ENCODE peak calls at places on chromosome 13, in five cellular contexts. One of them, this sample, is unnamed.

GRCh38 chr13:107847406-107847805 is 367.9 kb downstream of the LIG4 start:
- DNase-seq in CD4-positive, alpha-beta memory T cell: no peak
- DNase-seq in thoracic aorta: no peak
- DNase-seq in spleen: no peak
- DNase-seq in body of pancreas: no peak
- DNase-seq in this sample: no peak

GRCh38 chr13:42395066-42395821 is 123.3 kb downstream of the AKAP11 start:
- DNase-seq in CD4-positive, alpha-beta memory T cell: no peak
- DNase-seq in thoracic aorta: no peak
- DNase-seq in spleen: no peak
- DNase-seq in body of pancreas: no peak
- DNase-seq in this sample: no peak

GRCh38 chr13:75467009-75467728 is 14.8 kb downstream of the TBC1D4 start:
- DNase-seq in CD4-positive, alpha-beta memory T cell: no peak
- DNase-seq in thoracic aorta: no peak
- DNase-seq in spleen: no peak
- DNase-seq in body of pancreas: no peak
- DNase-seq in this sample: no peak

GRCh38 chr13:98500963-98501421 is 75.9 kb downstream of the STK24 start:
- DNase-seq in CD4-positive, alpha-beta memory T cell: no peak
- DNase-seq in thoracic aorta: no peak
- DNase-seq in spleen: peak; percentile 73
- DNase-seq in body of pancreas: no peak
- DNase-seq in this sample: peak; percentile 31

GRCh38 chr13:100333141-100333540 is 244.2 kb downstream of the PCCA start:
- DNase-seq in CD4-positive, alpha-beta memory T cell: no peak
- DNase-seq in thoracic aorta: no peak
- DNase-seq in spleen: no peak
- DNase-seq in body of pancreas: no peak
- DNase-seq in this sample: no peak

GRCh38 chr13:97559981-97560380 is 126.0 kb downstream of the RAP2A start:
- DNase-seq in CD4-positive, alpha-beta memory T cell: no peak
- DNase-seq in thoracic aorta: no peak
- DNase-seq in spleen: no peak
- DNase-seq in body of pancreas: no peak
- DNase-seq in this sample: no peak

GRCh38 chr13:30186644-30187431 is 120.5 kb downstream of the KATNAL1 start:
- DNase-seq in CD4-positive, alpha-beta memory T cell: no peak
- DNase-seq in thoracic aorta: no peak
- DNase-seq in spleen: no peak
- DNase-seq in body of pancreas: peak; percentile 5
- DNase-seq in this sample: no peak

GRCh38 chr13:77532983-77533382 is 2.5 kb upstream of the SCEL start:
- DNase-seq in CD4-positive, alpha-beta memory T cell: no peak
- DNase-seq in thoracic aorta: no peak
- DNase-seq in spleen: no peak
- DNase-seq in body of pancreas: no peak
- DNase-seq in this sample: no peak

GRCh38 chr13:82477436-82477835 is 1404.8 kb downstream of the SLITRK1 start:
- DNase-seq in CD4-positive, alpha-beta memory T cell: no peak
- DNase-seq in thoracic aorta: no peak
- DNase-seq in spleen: no peak
- DNase-seq in body of pancreas: no peak
- DNase-seq in this sample: no peak

GRCh38 chr13:92175330-92175729 is 776.9 kb downstream of the GPC5 start:
- DNase-seq in CD4-positive, alpha-beta memory T cell: no peak
- DNase-seq in thoracic aorta: no peak
- DNase-seq in spleen: no peak
- DNase-seq in body of pancreas: peak; percentile 27
- DNase-seq in this sample: no peak

GRCh38 chr13:25688524-25688923 is 316.8 kb downstream of the ATP8A2 start:
- DNase-seq in CD4-positive, alpha-beta memory T cell: no peak
- DNase-seq in thoracic aorta: no peak
- DNase-seq in spleen: no peak
- DNase-seq in body of pancreas: no peak
- DNase-seq in this sample: no peak

GRCh38 chr13:55553736-55554135 is 1587.0 kb upstream of the PRR20A start:
- DNase-seq in CD4-positive, alpha-beta memory T cell: no peak
- DNase-seq in thoracic aorta: no peak
- DNase-seq in spleen: no peak
- DNase-seq in body of pancreas: no peak
- DNase-seq in this sample: no peak

GRCh38 chr13:30936920-30937319 is 4.5 kb downstream of the TEX26 start:
- DNase-seq in CD4-positive, alpha-beta memory T cell: no peak
- DNase-seq in thoracic aorta: no peak
- DNase-seq in spleen: no peak
- DNase-seq in body of pancreas: no peak
- DNase-seq in this sample: no peak

GRCh38 chr13:41544824-41545707 is 87.7 kb downstream of the RGCC start:
- DNase-seq in CD4-positive, alpha-beta memory T cell: no peak
- DNase-seq in thoracic aorta: no peak
- DNase-seq in spleen: no peak
- DNase-seq in body of pancreas: no peak
- DNase-seq in this sample: no peak

GRCh38 chr13:60158321-60158801 is 5.4 kb downstream of the DIAPH3 start:
- DNase-seq in CD4-positive, alpha-beta memory T cell: no peak
- DNase-seq in thoracic aorta: no peak
- DNase-seq in spleen: no peak
- DNase-seq in body of pancreas: no peak
- DNase-seq in this sample: no peak

GRCh38 chr13:91596832-91597231 is 198.4 kb downstream of the GPC5 start:
- DNase-seq in CD4-positive, alpha-beta memory T cell: no peak
- DNase-seq in thoracic aorta: no peak
- DNase-seq in spleen: no peak
- DNase-seq in body of pancreas: no peak
- DNase-seq in this sample: no peak

GRCh38 chr13:46648166-46648607 is 95.2 kb downstream of the LRCH1 start:
- DNase-seq in CD4-positive, alpha-beta memory T cell: no peak
- DNase-seq in thoracic aorta: no peak
- DNase-seq in spleen: peak; percentile 79
- DNase-seq in body of pancreas: peak; percentile 66
- DNase-seq in this sample: no peak

GRCh38 chr13:40993987-40994386 is 25.1 kb downstream of the ELF1 start:
- DNase-seq in CD4-positive, alpha-beta memory T cell: no peak
- DNase-seq in thoracic aorta: no peak
- DNase-seq in spleen: no peak
- DNase-seq in body of pancreas: peak; percentile 89
- DNase-seq in this sample: no peak

GRCh38 chr13:65595881-65596280 is 1634.3 kb downstream of the PCDH9 start:
- DNase-seq in CD4-positive, alpha-beta memory T cell: no peak
- DNase-seq in thoracic aorta: no peak
- DNase-seq in spleen: no peak
- DNase-seq in body of pancreas: no peak
- DNase-seq in this sample: no peak

GRCh38 chr13:76887070-76887563 is 912 bp upstream of the KCTD12 start:
- DNase-seq in CD4-positive, alpha-beta memory T cell: no peak
- DNase-seq in thoracic aorta: no peak
- DNase-seq in spleen: peak; percentile 72
- DNase-seq in body of pancreas: no peak
- DNase-seq in this sample: no peak

GRCh38 chr13:40982772-40983171 is 36.3 kb downstream of the ELF1 start:
- DNase-seq in CD4-positive, alpha-beta memory T cell: peak; percentile 78
- DNase-seq in thoracic aorta: no peak
- DNase-seq in spleen: no peak
- DNase-seq in body of pancreas: peak; percentile 67
- DNase-seq in this sample: peak; percentile 44

GRCh38 chr13:50410921-50411712 is 395.9 kb downstream of the KCNRG start:
- DNase-seq in CD4-positive, alpha-beta memory T cell: no peak
- DNase-seq in thoracic aorta: peak; percentile 13
- DNase-seq in spleen: no peak
- DNase-seq in body of pancreas: no peak
- DNase-seq in this sample: no peak

GRCh38 chr13:110137677-110138008 is 169.3 kb downstream of the COL4A1 start:
- DNase-seq in CD4-positive, alpha-beta memory T cell: no peak
- DNase-seq in thoracic aorta: no peak
- DNase-seq in spleen: no peak
- DNase-seq in body of pancreas: peak; percentile 72
- DNase-seq in this sample: no peak

GRCh38 chr13:30303269-30303668 is 4.1 kb downstream of the KATNAL1 start:
- DNase-seq in CD4-positive, alpha-beta memory T cell: no peak
- DNase-seq in thoracic aorta: no peak
- DNase-seq in spleen: no peak
- DNase-seq in body of pancreas: no peak
- DNase-seq in this sample: no peak

GRCh38 chr13:100454876-100455275 is 133.7 kb downstream of the GGACT start:
- DNase-seq in CD4-positive, alpha-beta memory T cell: no peak
- DNase-seq in thoracic aorta: no peak
- DNase-seq in spleen: no peak
- DNase-seq in body of pancreas: no peak
- DNase-seq in this sample: no peak

GRCh38 chr13:85462792-85463425 is 336.3 kb downstream of the SLITRK6 start:
- DNase-seq in CD4-positive, alpha-beta memory T cell: no peak
- DNase-seq in thoracic aorta: no peak
- DNase-seq in spleen: no peak
- DNase-seq in body of pancreas: no peak
- DNase-seq in this sample: no peak

GRCh38 chr13:71249031-71249430 is 618.0 kb downstream of the DACH1 start:
- DNase-seq in CD4-positive, alpha-beta memory T cell: no peak
- DNase-seq in thoracic aorta: no peak
- DNase-seq in spleen: no peak
- DNase-seq in body of pancreas: no peak
- DNase-seq in this sample: no peak

GRCh38 chr13:52599037-52599852 is 43.0 kb upstream of the HNRNPA1L2 start:
- DNase-seq in CD4-positive, alpha-beta memory T cell: no peak
- DNase-seq in thoracic aorta: no peak
- DNase-seq in spleen: no peak
- DNase-seq in body of pancreas: no peak
- DNase-seq in this sample: no peak

GRCh38 chr13:38167164-38167822 is 182.4 kb upstream of the UFM1 start:
- DNase-seq in CD4-positive, alpha-beta memory T cell: no peak
- DNase-seq in thoracic aorta: no peak
- DNase-seq in spleen: no peak
- DNase-seq in body of pancreas: no peak
- DNase-seq in this sample: no peak

GRCh38 chr13:98686281-98686680 is 66.2 kb downstream of the SLC15A1 start:
- DNase-seq in CD4-positive, alpha-beta memory T cell: no peak
- DNase-seq in thoracic aorta: no peak
- DNase-seq in spleen: no peak
- DNase-seq in body of pancreas: no peak
- DNase-seq in this sample: no peak

DNA sequence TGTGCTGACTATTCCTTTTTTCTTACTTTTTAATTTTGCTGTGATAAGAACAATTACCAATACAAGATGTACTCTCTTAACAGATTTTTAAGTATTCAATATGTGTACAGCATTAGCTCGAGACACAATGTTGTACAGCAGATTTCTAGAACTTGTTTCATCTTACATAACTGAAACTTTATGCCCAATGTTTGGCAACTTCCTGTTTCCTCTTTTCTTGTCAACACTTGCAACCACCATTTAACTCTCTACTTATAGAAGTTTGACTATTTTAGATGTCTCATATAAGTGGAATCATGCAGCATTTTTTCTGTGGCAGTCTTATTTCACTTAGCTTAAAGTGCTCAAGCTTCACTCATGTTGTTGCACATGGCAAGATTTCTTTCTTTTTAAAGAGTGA is 1426.8 kb downstream of the SLITRK5 start:
- DNase-seq in CD4-positive, alpha-beta memory T cell: no peak
- DNase-seq in thoracic aorta: no peak
- DNase-seq in spleen: no peak
- DNase-seq in body of pancreas: no peak
- DNase-seq in this sample: no peak
- H3K4me3 ChIP-seq in CD4-positive, alpha-beta memory T cell: no peak overlapping the region
- H3K4me3 ChIP-seq in thoracic aorta: no peak overlapping the region
- H3K4me3 ChIP-seq in spleen: no peak overlapping the region
- H3K4me3 ChIP-seq in body of pancreas: no peak overlapping the region
- H3K4me3 ChIP-seq in this sample: no peak overlapping the region

DNA sequence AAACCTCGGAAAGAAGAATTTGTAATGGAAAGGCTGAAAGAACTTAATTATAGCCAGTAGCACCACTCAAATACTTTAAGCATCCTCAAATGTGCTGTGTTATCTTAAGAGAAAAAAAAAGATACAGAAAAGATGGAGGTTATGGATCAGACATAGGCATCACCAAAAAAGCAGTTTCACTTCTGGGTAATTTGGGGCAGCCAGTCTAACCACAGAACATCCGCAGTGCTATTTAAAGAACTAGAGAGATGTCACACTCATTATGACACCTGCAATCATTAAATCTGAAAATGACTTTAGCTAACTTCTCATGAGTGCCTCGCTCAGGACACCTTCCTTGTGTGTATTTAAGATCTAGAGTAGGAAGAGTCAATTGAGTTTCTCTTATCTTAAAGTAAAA is 211.8 kb downstream of the RBM26 start:
- DNase-seq in CD4-positive, alpha-beta memory T cell: peak; percentile 54
- DNase-seq in thoracic aorta: no peak
- DNase-seq in spleen: no peak
- DNase-seq in body of pancreas: no peak
- DNase-seq in this sample: peak; percentile 5
- H3K4me3 ChIP-seq in CD4-positive, alpha-beta memory T cell: no peak overlapping the region
- H3K4me3 ChIP-seq in thoracic aorta: no peak overlapping the region
- H3K4me3 ChIP-seq in spleen: no peak overlapping the region
- H3K4me3 ChIP-seq in body of pancreas: no peak overlapping the region
- H3K4me3 ChIP-seq in this sample: no peak overlapping the region

GRCh38 chr13:113043931-113044330 is 61.7 kb upstream of the F7 start:
- DNase-seq in CD4-positive, alpha-beta memory T cell: no peak
- DNase-seq in thoracic aorta: no peak
- DNase-seq in spleen: no peak
- DNase-seq in body of pancreas: no peak
- DNase-seq in this sample: no peak

GRCh38 chr13:113044431-113045114 is 61.0 kb upstream of the F7 start:
- DNase-seq in CD4-positive, alpha-beta memory T cell: no peak
- DNase-seq in thoracic aorta: no peak
- DNase-seq in spleen: no peak
- DNase-seq in body of pancreas: no peak
- DNase-seq in this sample: no peak

GRCh38 chr13:113046883-113047244 is 58.7 kb upstream of the F7 start:
- DNase-seq in CD4-positive, alpha-beta memory T cell: no peak
- DNase-seq in thoracic aorta: no peak
- DNase-seq in spleen: peak; percentile 39
- DNase-seq in body of pancreas: no peak
- DNase-seq in this sample: no peak

GRCh38 chr13:113046066-113046882 is 59.3 kb upstream of the F7 start:
- DNase-seq in CD4-positive, alpha-beta memory T cell: no peak
- DNase-seq in thoracic aorta: no peak
- DNase-seq in spleen: peak; percentile 25
- DNase-seq in body of pancreas: no peak
- DNase-seq in this sample: no peak

GRCh38 chr13:113045214-113046007 is 60.2 kb upstream of the F7 start:
- DNase-seq in CD4-positive, alpha-beta memory T cell: no peak
- DNase-seq in thoracic aorta: no peak
- DNase-seq in spleen: no peak
- DNase-seq in body of pancreas: no peak
- DNase-seq in this sample: no peak
- H3K4me3 ChIP-seq in CD4-positive, alpha-beta memory T cell: no peak overlapping the region
- H3K4me3 ChIP-seq in thoracic aorta: peak overlapping the region; percentile 61
- H3K4me3 ChIP-seq in spleen: no peak overlapping the region
- H3K4me3 ChIP-seq in body of pancreas: no peak overlapping the region
- H3K4me3 ChIP-seq in this sample: no peak overlapping the region

DNA sequence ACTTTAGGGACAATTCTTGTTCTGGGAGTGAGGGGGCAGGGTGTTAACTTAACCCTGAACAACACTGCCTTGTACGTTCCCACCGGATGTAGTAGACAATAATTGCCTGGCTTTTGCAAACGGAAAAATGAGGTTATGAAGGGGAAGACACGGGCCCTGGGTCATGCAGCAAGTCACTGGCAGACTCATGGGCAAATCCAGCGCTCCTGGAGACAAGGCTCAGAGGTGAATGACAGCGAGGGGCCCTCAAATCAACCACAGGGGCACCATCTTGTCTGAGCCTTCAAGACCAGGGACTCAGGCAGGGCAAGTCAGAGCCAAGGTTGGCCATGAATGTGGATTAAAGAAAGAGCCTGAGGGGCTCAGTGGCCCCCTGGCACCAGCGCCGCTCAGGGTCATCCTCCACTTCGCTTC is 2.8 kb downstream of the RASA3 start:
- DNase-seq in CD4-positive, alpha-beta memory T cell: no peak
- DNase-seq in thoracic aorta: no peak
- DNase-seq in spleen: peak; percentile 52
- DNase-seq in body of pancreas: no peak
- DNase-seq in this sample: peak; percentile 50
- H3K4me3 ChIP-seq in CD4-positive, alpha-beta memory T cell: peak overlapping the region; percentile 92
- H3K4me3 ChIP-seq in thoracic aorta: peak overlapping the region; percentile 75
- H3K4me3 ChIP-seq in spleen: peak overlapping the region; percentile 83
- H3K4me3 ChIP-seq in body of pancreas: no peak overlapping the region
- H3K4me3 ChIP-seq in this sample: peak overlapping the region; percentile 96